ENCODE peak calls at places on chromosomes 16 and 17, in nine cellular contexts. R, A, P, J, M, T, K, Y and X are unnamed samples.

GRCh38 chr16:73302942-73303341 is 255.0 kb upstream of the ZFHX3 start:
- DNase-seq in A (no peak), P (no peak), K (no peak), T (no peak), J (no peak), M (no peak), R (no peak), Y (no peak), X (no peak)

GRCh38 chr16:4263504-4264436 is 9.1 kb downstream of the TFAP4 start:
- DNase-seq in M (peak), R (no peak), T (no peak), A (peak), P (no peak), Y (peak), K (no peak), J (no peak), X (no peak)

GRCh38 chr17:34024303-34025178 is 230.5 kb upstream of the CCL2 start:
- DNase-seq in R (peak), A (no peak), K (no peak), J (no peak), P (peak), T (no peak), M (no peak), Y (no peak), X (no peak)

GRCh38 chr16:55294947-55295346 is 29.1 kb upstream of the IRX6 start:
- DNase-seq in K (no peak), T (no peak), Y (no peak), R (no peak), M (no peak), J (no peak), A (peak), P (no peak), X (no peak)

GRCh38 chr16:13138528-13138927 is 237.1 kb downstream of the SHISA9 start:
- DNase-seq in J (no peak), K (no peak), Y (no peak), T (no peak), P (no peak), R (no peak), A (no peak), M (no peak), X (no peak)

GRCh38 chr16:58494981-58495860 is 4.7 kb upstream of the NDRG4 start:
- DNase-seq in P (peak), T (no peak), R (peak), M (peak), A (peak), K (peak), Y (peak), J (no peak), X (peak)

GRCh38 chr16:84020353-84020752 is 22.2 kb downstream of the SLC38A8 start:
- DNase-seq in R (no peak), K (no peak), M (no peak), T (no peak), P (no peak), J (no peak), Y (no peak), A (no peak), X (no peak)

GRCh38 chr16:35598696-35599332 is 2139.4 kb downstream of the TP53TG3F start:
- DNase-seq in R (no peak), T (no peak), J (no peak), P (no peak), K (peak), Y (no peak), A (no peak), M (no peak), X (peak)

GRCh38 chr17:2247005-2247404 is 56.6 kb downstream of the SMG6 start:
- DNase-seq in M (no peak), Y (no peak), P (no peak), R (no peak), T (no peak), K (no peak), J (no peak), A (no peak), X (no peak)

GRCh38 chr17:11539637-11540036 is 58.6 kb upstream of the DNAH9 start:
- DNase-seq in M (no peak), K (no peak), P (no peak), A (no peak), Y (no peak), T (no peak), R (no peak), J (no peak), X (no peak)

GRCh38 chr17:56756536-56756935 is 77.2 kb downstream of the C17orf67 start:
- DNase-seq in J (no peak), K (no peak), R (no peak), Y (peak), M (peak), A (no peak), P (no peak), T (no peak), X (no peak)

GRCh38 chr17:4944554-4945175 is 3.7 kb downstream of the PFN1 start:
- DNase-seq in K (no peak), R (no peak), A (no peak), P (no peak), Y (no peak), T (no peak), M (no peak), J (no peak), X (no peak)

GRCh38 chr17:19727466-19728113 is 11.2 kb upstream of the SLC47A2 start:
- DNase-seq in T (no peak), R (no peak), A (no peak), J (no peak), K (peak), P (peak), Y (peak), M (peak), X (no peak)

GRCh38 chr16:27223701-27224100 is 20.4 kb downstream of the KDM8 start:
- DNase-seq in J (no peak), Y (no peak), T (no peak), A (no peak), P (no peak), R (no peak), M (no peak), K (no peak), X (no peak)